ENCODE peak calls at places on chromosomes 12 and 14, in four cellular contexts. E, U, C and J are unnamed samples.

GRCh38 chr12:117750657-117751056 is 218.1 kb downstream of the KSR2 start:
- DNase-seq in E (no peak), U (no peak), C (no peak), J (no peak)

GRCh38 chr14:40911161-40911560 is 695.5 kb upstream of the LRFN5 start:
- DNase-seq in E (no peak), U (no peak), C (no peak), J (no peak)

GRCh38 chr12:129635003-129635685 is 268.7 kb downstream of the TMEM132D start:
- DNase-seq in E (no peak), U (no peak), C (peak; percentile 34), J (no peak)

GRCh38 chr14:70744631-70745030 is 64.7 kb downstream of the MAP3K9 start:
- DNase-seq in E (no peak), U (no peak), C (no peak), J (no peak)

GRCh38 chr12:83945871-83946270 is 966.7 kb downstream of the SLC6A15 start:
- DNase-seq in E (peak; percentile 79), U (peak; percentile 5), C (no peak), J (peak; percentile 6)

GRCh38 chr14:56715938-56716337 is 94.3 kb downstream of the OTX2 start:
- DNase-seq in E (no peak), U (no peak), C (peak; percentile 42), J (no peak)

GRCh38 chr12:29796823-29797263 is 13.1 kb upstream of the TMTC1 start:
- DNase-seq in E (peak; percentile 92), U (peak; percentile 60), C (no peak), J (peak; percentile 15)

GRCh38 chr14:96688629-96689028 is 108.6 kb upstream of the VRK1 start:
- DNase-seq in E (no peak), U (no peak), C (peak; percentile 53), J (no peak)

GRCh38 chr12:54134395-54134794 is 54.4 kb downstream of the SMUG1 start:
- DNase-seq in E (no peak), U (no peak), C (no peak), J (no peak)

GRCh38 chr12:121981456-121981855 is 40.2 kb upstream of the BCL7A start:
- DNase-seq in E (no peak), U (no peak), C (no peak), J (no peak)

GRCh38 chr12:29707846-29708245 is 75.9 kb downstream of the TMTC1 start:
- DNase-seq in E (no peak), U (no peak), C (no peak), J (no peak)

GRCh38 chr14:79549515-79549914 is 661.8 kb downstream of the DIO2 start:
- DNase-seq in E (peak; percentile 57), U (no peak), C (no peak), J (no peak)

GRCh38 chr12:47844264-47845020 is 24.7 kb upstream of the HDAC7 start:
- DNase-seq in E (no peak), U (no peak), C (no peak), J (no peak)

GRCh38 chr14:105420141-105420975 is 731 bp downstream of the MTA1 start:
- DNase-seq in E (no peak), U (no peak), C (peak; percentile 27), J (no peak)

GRCh38 chr12:50528800-50529199 is 24.0 kb downstream of the DIP2B start:
- DNase-seq in E (no peak), U (no peak), C (no peak), J (no peak)

GRCh38 chr14:66509874-66510273 is 1.9 kb downstream of the GPHN start:
- DNase-seq in E (no peak), U (no peak), C (peak; percentile 26), J (no peak)

GRCh38 chr14:79916281-79916680 is 295.0 kb downstream of the DIO2 start:
- DNase-seq in E (no peak), U (no peak), C (no peak), J (no peak)

GRCh38 chr12:68392376-68392775 is 60.2 kb upstream of the MDM1 start:
- DNase-seq in E (no peak), U (no peak), C (no peak), J (no peak)

GRCh38 chr12:8057839-8058238 is 8.3 kb downstream of the C3AR1 start:
- DNase-seq in E (peak; percentile 63), U (peak; percentile 38), C (no peak), J (no peak)

GRCh38 chr14:93905623-93906022 is 21.5 kb upstream of the FAM181A start:
- DNase-seq in E (no peak), U (peak; percentile 34), C (no peak), J (no peak)

GRCh38 chr14:37230551-37231194 is 32.9 kb downstream of the MIPOL1 start:
- DNase-seq in E (peak; percentile 75), U (peak; percentile 89), C (peak; percentile 90), J (peak; percentile 65)

GRCh38 chr12:74899031-74899829 is 310.4 kb downstream of the KCNC2 start:
- DNase-seq in E (no peak), U (no peak), C (no peak), J (no peak)

GRCh38 chr14:61585598-61586538 is 109.4 kb upstream of the HIF1A start:
- DNase-seq in E (peak; percentile 91), U (peak; percentile 72), C (no peak), J (no peak)

GRCh38 chr12:90574676-90575075 is 380.3 kb downstream of the CCER1 start:
- DNase-seq in E (no peak), U (no peak), C (no peak), J (peak; percentile 3)

GRCh38 chr12:92912052-92912451 is 17.0 kb downstream of the EEA1 start:
- DNase-seq in E (peak; percentile 75), U (no peak), C (no peak), J (no peak)

GRCh38 chr12:19382111-19382526 is 57.2 kb upstream of the AEBP2 start:
- DNase-seq in E (peak; percentile 89), U (peak; percentile 32), C (peak; percentile 57), J (no peak)

GRCh38 chr14:60655114-60655897 is 6.0 kb upstream of the SIX1 start:
- DNase-seq in E (no peak), U (peak; percentile 63), C (peak; percentile 82), J (no peak)

GRCh38 chr12:59382678-59383425 is 213.0 kb upstream of the SLC16A7 start:
- DNase-seq in E (no peak), U (no peak), C (peak; percentile 30), J (no peak)

GRCh38 chr14:92316937-92317336 is 6.0 kb upstream of the SLC24A4 start:
- DNase-seq in E (no peak), U (no peak), C (peak; percentile 13), J (no peak)

GRCh38 chr14:100910888-100911664 is 7.6 kb upstream of the RTL1 start:
- DNase-seq in E (no peak), U (no peak), C (no peak), J (no peak)

GRCh38 chr12:56469007-56469930 is 891 bp downstream of the SPRYD4 start:
- DNase-seq in E (no peak), U (no peak), C (no peak), J (no peak)

DNA sequence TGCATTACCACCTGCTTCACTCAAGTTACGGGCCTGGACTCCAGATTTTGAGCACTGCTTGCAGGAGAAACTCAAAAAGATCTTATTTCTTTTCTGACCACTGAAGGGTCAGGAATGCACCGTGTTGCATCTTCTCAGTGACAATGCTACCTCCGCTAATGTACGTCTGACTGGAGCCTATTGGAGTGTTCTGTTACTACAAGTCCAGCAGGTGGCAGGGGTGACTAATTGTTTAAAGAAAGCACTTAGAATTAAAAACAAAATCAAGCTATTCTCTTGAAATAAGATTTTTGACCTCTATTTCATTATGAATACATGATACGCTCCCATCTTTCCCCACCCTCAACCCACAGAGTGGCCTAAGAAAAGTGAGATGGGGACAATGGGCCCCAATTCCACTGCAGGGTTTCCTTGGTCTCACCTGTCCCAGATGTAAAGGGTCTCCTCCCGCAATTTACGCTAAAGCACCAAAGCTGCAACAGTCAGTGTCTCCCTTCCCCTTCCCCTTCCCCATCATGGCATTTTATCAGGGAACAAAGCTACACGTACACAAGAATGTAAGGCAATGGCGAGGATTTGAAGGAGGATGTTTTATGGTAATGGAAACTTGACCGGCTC is 2.2 kb downstream of the TBPL2 start:
- DNase-seq in E (peak; percentile 71), U (peak; percentile 79), C (peak; percentile 80), J (peak; percentile 35)
- TF ChIP-seq CTCF in E (peak; percentile 58), U (peak; percentile 69), C (peak; percentile 75), J (peak; percentile 79)

GRCh38 chr14:81311128-81311527 is 89.0 kb downstream of the STON2 start:
- DNase-seq in E (no peak), U (no peak), C (no peak), J (no peak)
- H3K4me3 ChIP-seq in E (no peak overlapping the region), U (no peak overlapping the region), C (no peak overlapping the region), J (no peak overlapping the region)

GRCh38 chr12:110109037-110109836 is 14.9 kb upstream of the IFT81 start:
- DNase-seq in E (peak; percentile 99), U (peak; percentile 74), C (peak; percentile 49), J (no peak)
- TF ChIP-seq CTCF in E (no peak), U (no peak), C (no peak), J (no peak)

DNA sequence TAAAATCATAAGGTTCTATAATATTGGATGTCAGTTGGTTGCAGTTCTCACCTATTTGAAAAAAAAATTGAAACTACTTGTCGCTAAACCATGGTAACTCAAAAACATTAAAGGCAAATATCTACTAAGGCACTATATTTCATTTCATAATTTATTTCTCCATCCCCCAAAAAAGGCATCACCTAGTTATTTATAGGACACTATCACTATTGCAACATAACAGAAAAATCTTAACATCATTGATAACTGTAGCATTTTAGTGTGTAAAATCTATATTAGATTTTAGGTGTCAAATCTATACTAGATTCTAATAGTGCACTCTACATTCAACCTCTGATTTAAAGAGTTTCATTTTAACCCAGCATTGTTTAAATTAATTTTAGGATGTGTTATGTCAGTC is 1.7 kb downstream of the SPTSSA start:
- DNase-seq in E (no peak), U (no peak), C (no peak), J (no peak)
- H3K4me3 ChIP-seq in E (peak overlapping the region; percentile 88), U (peak overlapping the region; percentile 35), C (peak overlapping the region; percentile 91), J (peak overlapping the region; percentile 63)

GRCh38 chr12:108457006-108457733 is 57.9 kb upstream of the FICD start:
- DNase-seq in E (peak; percentile 44), U (peak; percentile 79), C (peak; percentile 91), J (no peak)
- TF ChIP-seq CTCF in E (peak; percentile 56), U (peak; percentile 65), C (peak; percentile 87), J (peak; percentile 73)

GRCh38 chr14:104194716-104195115 is 56.3 kb downstream of the KIF26A start:
- DNase-seq in E (no peak), U (no peak), C (no peak), J (no peak)

GRCh38 chr14:104197449-104198247 is 59.3 kb downstream of the KIF26A start:
- DNase-seq in E (no peak), U (no peak), C (no peak), J (no peak)

GRCh38 chr14:104195361-104195760 is 57.0 kb downstream of the KIF26A start:
- DNase-seq in E (no peak), U (no peak), C (no peak), J (no peak)

GRCh38 chr14:104195854-104196253 is 57.5 kb downstream of the KIF26A start:
- DNase-seq in E (no peak), U (no peak), C (no peak), J (no peak)

GRCh38 chr14:104196461-104197180 is 58.2 kb downstream of the KIF26A start:
- DNase-seq in E (no peak), U (no peak), C (no peak), J (no peak)
- H3K4me3 ChIP-seq in E (no peak overlapping the region), U (no peak overlapping the region), C (no peak overlapping the region), J (no peak overlapping the region)

GRCh38 chr12:3227076-3227975 is 150.1 kb downstream of the TSPAN9 start:
- DNase-seq in E (no peak), U (no peak), C (peak; percentile 55), J (no peak)
- TF ChIP-seq CTCF in E (no peak), U (no peak), C (peak; percentile 21), J (no peak)

GRCh38 chr12:94263011-94263786 is 114.8 kb downstream of the PLXNC1 start:
- DNase-seq in E (no peak), U (no peak), C (peak; percentile 42), J (no peak)
- H3K4me3 ChIP-seq in E (no peak overlapping the region), U (no peak overlapping the region), C (peak overlapping the region; percentile 7), J (no peak overlapping the region)

GRCh38 chr14:88611878-88612277 is 49.0 kb downstream of the ZC3H14 start:
- DNase-seq in E (peak; percentile 14), U (no peak), C (no peak), J (no peak)
- TF ChIP-seq CTCF in E (no peak), U (no peak), C (no peak), J (no peak)